ENCODE peak calls at places on chromosomes 11 and 22, in six cellular contexts. E is HCEC 1CT, S is NCI-H1694 treated with DMSO at 0.1 percent for 48 hours, U is endodermal cell, W is astrocyte of the spinal cord, Y is ELF-1. G is an unnamed sample.

GRCh38 chr11:93476796-93477195 is 66.4 kb downstream of the SMCO4 start:
- DNase-seq in E (peak), S (no peak), U (no peak), W (peak), Y (no peak), G (no peak)

GRCh38 chr11:46382644-46383403 is 1.4 kb downstream of the MDK start:
- DNase-seq in E (peak), S (no peak), U (peak), W (no peak), Y (peak), G (peak)

GRCh38 chr11:35362571-35362980 is 56.8 kb downstream of the SLC1A2 start:
- DNase-seq in E (peak), S (no peak), U (no peak), W (no peak), Y (no peak), G (no peak)

GRCh38 chr11:11970556-11970955 is 37.9 kb downstream of the DKK3 start:
- DNase-seq in E (no peak), S (no peak), U (peak), W (no peak), Y (no peak), G (no peak)

GRCh38 chr11:63490551-63491239 is at the start of gene PLAAT5:
- DNase-seq in E (no peak), S (no peak), U (peak), W (no peak), Y (peak), G (peak)

GRCh38 chr22:34804588-34804987 is 261.4 kb upstream of the ISX start:
- DNase-seq in E (no peak), S (no peak), U (peak), W (no peak), Y (peak), G (peak)

GRCh38 chr11:75498556-75499255 is 27.0 kb downstream of the GDPD5 start:
- DNase-seq in E (no peak), S (no peak), U (no peak), W (no peak), Y (peak), G (no peak)

GRCh38 chr11:65419773-65420481 is 2.7 kb upstream of the NEAT1 start:
- DNase-seq in E (peak), S (peak), U (peak), W (peak), Y (peak), G (peak)

GRCh38 chr22:50604623-50605348 is 4.2 kb downstream of the MAPK8IP2 start:
- DNase-seq in E (no peak), S (no peak), U (peak), W (no peak), Y (no peak), G (peak)

GRCh38 chr11:96863520-96863919 is 473.7 kb downstream of the JRKL start:
- DNase-seq in E (no peak), S (no peak), U (no peak), W (no peak), Y (no peak), G (no peak)

GRCh38 chr11:100010393-100010792 is 676.7 kb upstream of the ARHGAP42 start:
- DNase-seq in E (no peak), S (no peak), U (peak), W (no peak), Y (peak), G (no peak)

GRCh38 chr11:56783448-56784041 is 35.0 kb upstream of the OR9G4 start:
- DNase-seq in E (peak), S (peak), U (no peak), W (peak), Y (no peak), G (no peak)

GRCh38 chr22:40215266-40215665 is 37.5 kb downstream of the TNRC6B start:
- DNase-seq in E (no peak), S (peak), U (no peak), W (no peak), Y (no peak), G (no peak)

GRCh38 chr11:30876656-30877371 is 290.7 kb upstream of the MPPED2 start:
- DNase-seq in E (no peak), S (no peak), U (no peak), W (no peak), Y (no peak), G (no peak)

GRCh38 chr11:11521306-11522002 is 100.4 kb downstream of the GALNT18 start:
- DNase-seq in E (no peak), S (no peak), U (no peak), W (no peak), Y (no peak), G (no peak)

GRCh38 chr11:110374921-110375320 is 54.8 kb upstream of the FDX1 start:
- DNase-seq in E (peak), S (no peak), U (no peak), W (no peak), Y (no peak), G (no peak)

GRCh38 chr11:17350455-17351170 is 987 bp upstream of the NCR3LG1 start:
- DNase-seq in E (no peak), S (no peak), U (no peak), W (no peak), Y (no peak), G (no peak)

GRCh38 chr11:122850076-122850631 is 11.9 kb downstream of the CRTAM start:
- DNase-seq in E (no peak), S (no peak), U (peak), W (peak), Y (peak), G (peak)

GRCh38 chr22:21646608-21647590 is 4.8 kb downstream of the SDF2L1 start:
- DNase-seq in E (peak), S (peak), U (peak), W (peak), Y (peak), G (peak)

GRCh38 chr11:77776455-77776854 is 44.1 kb downstream of the RSF1 start:
- DNase-seq in E (peak), S (peak), U (no peak), W (peak), Y (no peak), G (no peak)

GRCh38 chr11:15053201-15053685 is 20.1 kb upstream of the CALCB start:
- DNase-seq in E (no peak), S (no peak), U (no peak), W (no peak), Y (no peak), G (peak)

GRCh38 chr11:42065199-42065598 is 605.7 kb upstream of the LRRC4C start:
- DNase-seq in E (no peak), S (no peak), U (no peak), W (no peak), Y (no peak), G (no peak)

GRCh38 chr11:377174-377865 is 8.0 kb downstream of the B4GALNT4 start:
- DNase-seq in E (no peak), S (no peak), U (no peak), W (no peak), Y (no peak), G (no peak)

GRCh38 chr22:41418717-41419116 is 27.9 kb downstream of the TOB2 start:
- DNase-seq in E (no peak), S (no peak), U (no peak), W (no peak), Y (no peak), G (no peak)

GRCh38 chr11:72598901-72599300 is 75.3 kb downstream of the PDE2A start:
- DNase-seq in E (peak), S (no peak), U (peak), W (no peak), Y (peak), G (peak)

GRCh38 chr22:31179345-31179744 is 19.4 kb downstream of the RNF185 start:
- DNase-seq in E (no peak), S (no peak), U (no peak), W (peak), Y (no peak), G (no peak)

GRCh38 chr11:96178014-96178745 is 164.8 kb downstream of the MAML2 start:
- DNase-seq in E (no peak), S (no peak), U (no peak), W (no peak), Y (no peak), G (no peak)

GRCh38 chr11:37972691-37973090 is 1374.7 kb upstream of the RAG2 start:
- DNase-seq in E (no peak), S (no peak), U (no peak), W (no peak), Y (no peak), G (no peak)

GRCh38 chr22:44870021-44870420 is 117.6 kb downstream of the ARHGAP8 start:
- DNase-seq in E (no peak), S (peak), U (peak), W (no peak), Y (peak), G (peak)

GRCh38 chr11:113587318-113587739 is 112.1 kb upstream of the DRD2 start:
- DNase-seq in E (no peak), S (no peak), U (peak), W (peak), Y (no peak), G (no peak)

GRCh38 chr22:48070083-48070482 is 1307.6 kb downstream of the TBC1D22A start:
- DNase-seq in E (no peak), S (no peak), U (no peak), W (no peak), Y (no peak), G (no peak)

GRCh38 chr22:20533095-20533878 is 25.9 kb downstream of the MED15 start:
- DNase-seq in E (no peak), S (no peak), U (no peak), W (no peak), Y (no peak), G (no peak)

GRCh38 chr22:35230839-35231584 is 26.3 kb upstream of the HMGXB4 start:
- DNase-seq in E (no peak), S (no peak), U (peak), W (no peak), Y (no peak), G (peak)